ENCODE peak calls at places on chromosomes 7 and 10, in four cellular contexts. C is psoas muscle; R is stimulated activated naive B cell treated with anti-CD40 and anti-IgM and Interleukin-4, amounts not matched to agents 10 μg/mL and 1 μg/mL and 100 μg/mL, for 72 hours; G is NCI-H510A treated with DMSO at 0.1 percent for 48 hours. H is an unnamed sample.

GRCh38 chr10:79391231-79392019 is 44.2 kb downstream of the PPIF start:
- DNase-seq in C (peak), G (no peak), R (no peak), H (no peak)

GRCh38 chr10:124087672-124088634 is 5.4 kb downstream of the CHST15 start:
- DNase-seq in R (no peak), C (no peak), G (peak), H (no peak)

GRCh38 chr7:3092468-3092867 is 48.8 kb upstream of the CARD11 start:
- DNase-seq in G (no peak), R (peak), C (peak), H (peak)

GRCh38 chr7:36148422-36149065 is 4.5 kb upstream of the EEPD1 start:
- DNase-seq in G (no peak), R (no peak), C (no peak), H (no peak)

GRCh38 chr7:157700237-157701005 is 363.6 kb downstream of the DNAJB6 start:
- DNase-seq in C (no peak), G (no peak), R (no peak), H (no peak)

GRCh38 chr7:139360210-139360947 is 685 bp downstream of the LUC7L2 start:
- DNase-seq in C (peak), G (peak), R (peak), H (peak)

GRCh38 chr7:20932785-20933184 is 146.1 kb upstream of the SP8 start:
- DNase-seq in C (no peak), G (no peak), R (no peak), H (no peak)

GRCh38 chr10:124725171-124725631 is 19.0 kb downstream of the FAM53B start:
- DNase-seq in C (no peak), R (no peak), G (no peak), H (no peak)

GRCh38 chr10:61285749-61286148 is 167.4 kb downstream of the TMEM26 start:
- DNase-seq in C (no peak), R (no peak), G (no peak), H (no peak)

GRCh38 chr7:133064082-133064825 is 17.6 kb downstream of the CHCHD3 start:
- DNase-seq in G (no peak), R (no peak), C (no peak), H (no peak)

GRCh38 chr7:4633012-4633411 is 49.1 kb upstream of the FOXK1 start:
- DNase-seq in G (no peak), C (no peak), R (no peak), H (no peak)

GRCh38 chr7:19715499-19715898 is 6.7 kb upstream of the POLR1F start:
- DNase-seq in C (no peak), G (peak), R (no peak), H (no peak)

GRCh38 chr10:104242545-104242944 is 10.4 kb upstream of the CFAP43 start:
- DNase-seq in R (no peak), C (no peak), G (no peak), H (no peak)

GRCh38 chr7:49774459-49775064 is 1.1 kb downstream of the VWC2 start:
- DNase-seq in R (no peak), G (no peak), C (no peak), H (no peak)

GRCh38 chr7:80263821-80264220 is 129.2 kb downstream of the GNAI1 start:
- DNase-seq in C (no peak), R (no peak), G (no peak), H (no peak)

GRCh38 chr7:81410471-81411117 is 359.3 kb downstream of the HGF start:
- DNase-seq in C (no peak), R (no peak), G (no peak), H (no peak)

GRCh38 chr10:598415-599170 is 90.9 kb downstream of the DIP2C start:
- DNase-seq in R (no peak), G (no peak), C (no peak), H (no peak)

GRCh38 chr10:108424656-108425055 is 1260.2 kb upstream of the SORCS1 start:
- DNase-seq in G (no peak), C (no peak), R (no peak), H (no peak)

H was measured in activated T-helper 9 cell treated with anti-CD3 and anti-CD28 coated beads, Interleukin-2, amount 50 U/mL, for 16 hours.